ENCODE peak calls at places on chromosomes 13 and 19, in eight cellular contexts. S is endodermal cell; M is stomach; U is pancreas; E is A549; I is gastrocnemius medialis; X is CD8-positive, alpha-beta T cell; W is HCT116. Q is an unnamed sample.

GRCh38 chr13:21149568-21149967 is 26.8 kb downstream of the SKA3 start:
- DNase-seq in I (no peak), W (no peak), S (no peak), X (no peak), M (no peak), E (no peak), U (no peak), Q (no peak)

GRCh38 chr19:16039081-16039480 is 37.2 kb upstream of the TPM4 start:
- DNase-seq in U (no peak), E (no peak), X (no peak), M (no peak), W (no peak), S (no peak), I (no peak), Q (no peak)

GRCh38 chr19:14363203-14364097 is 17.8 kb upstream of the ADGRE5 start:
- DNase-seq in M (peak; percentile 50), S (peak; percentile 93), U (no peak), X (peak; percentile 58), E (peak; percentile 52), I (peak; percentile 31), W (peak; percentile 77), Q (no peak)

GRCh38 chr19:46753420-46754155 is 7.3 kb upstream of the STRN4 start:
- DNase-seq in I (no peak), U (peak; percentile 67), X (peak; percentile 72), M (peak; percentile 75), S (peak; percentile 93), W (no peak), E (peak; percentile 79), Q (no peak)

GRCh38 chr13:105799155-105799554 is 736.3 kb downstream of the EFNB2 start:
- DNase-seq in W (no peak), X (no peak), S (no peak), M (no peak), E (no peak), I (no peak), U (no peak), Q (no peak)

GRCh38 chr19:10773969-10774368 is 56.1 kb downstream of the DNM2 start:
- DNase-seq in E (no peak), X (no peak), U (no peak), I (no peak), W (no peak), M (no peak), S (no peak), Q (no peak)

GRCh38 chr19:15633122-15633521 is 7.6 kb upstream of the CYP4F3 start:
- DNase-seq in S (no peak), E (no peak), W (no peak), I (no peak), X (no peak), U (no peak), M (no peak), Q (no peak)

GRCh38 chr13:74571811-74572210 is 437.6 kb upstream of the KLF12 start:
- DNase-seq in S (no peak), X (no peak), I (no peak), W (no peak), E (no peak), U (no peak), M (no peak), Q (no peak)

GRCh38 chr13:29901714-29902631 is 51.6 kb upstream of the UBL3 start:
- DNase-seq in X (peak; percentile 34), S (no peak), W (no peak), E (no peak), I (peak; percentile 21), U (no peak), M (no peak), Q (no peak)

GRCh38 chr19:22606212-22606553 is 27.9 kb upstream of the ZNF492 start:
- DNase-seq in X (no peak), I (no peak), M (no peak), E (no peak), S (no peak), W (no peak), U (no peak), Q (no peak)

GRCh38 chr19:11111771-11112144 is 22.5 kb downstream of the LDLR start:
- DNase-seq in I (no peak), X (no peak), W (no peak), S (no peak), E (no peak), U (no peak), M (no peak), Q (no peak)

GRCh38 chr13:56039992-56040391 is 1100.7 kb upstream of the PRR20A start:
- DNase-seq in U (no peak), W (no peak), S (peak; percentile 40), M (no peak), X (no peak), E (no peak), I (no peak), Q (no peak)

GRCh38 chr19:14361824-14362223 is 19.4 kb upstream of the ADGRE5 start:
- DNase-seq in W (no peak), M (no peak), U (no peak), S (peak; percentile 84), E (no peak), I (no peak), X (peak; percentile 43), Q (no peak)

GRCh38 chr19:48290341-48290922 is 20.6 kb downstream of the ZNF114 start:
- DNase-seq in W (no peak), I (no peak), U (peak; percentile 20), M (no peak), X (no peak), E (peak; percentile 70), S (peak; percentile 97), Q (no peak)

GRCh38 chr13:37747071-37747612 is 122.4 kb downstream of the TRPC4 start:
- DNase-seq in S (no peak), U (no peak), W (no peak), I (no peak), M (no peak), E (no peak), X (no peak), Q (no peak)

GRCh38 chr13:39588384-39588783 is 14.6 kb downstream of the LHFPL6 start:
- DNase-seq in X (no peak), W (no peak), M (no peak), I (no peak), S (no peak), U (no peak), E (no peak), Q (no peak)

GRCh38 chr13:35729926-35730627 is 253.6 kb upstream of the MAB21L1 start:
- DNase-seq in X (no peak), U (no peak), M (no peak), W (no peak), I (peak; percentile 63), E (no peak), S (no peak), Q (no peak)

GRCh38 chr13:26476744-26477129 is 80.7 kb upstream of the WASF3 start:
- DNase-seq in I (no peak), S (no peak), W (no peak), U (no peak), E (no peak), M (no peak), X (no peak), Q (no peak)

GRCh38 chr13:21734961-21735360 is 64.1 kb downstream of the FGF9 start:
- DNase-seq in X (no peak), S (no peak), M (no peak), E (no peak), I (no peak), U (no peak), W (no peak), Q (no peak)

GRCh38 chr13:110664074-110664473 is 41.8 kb downstream of the CARS2 start:
- DNase-seq in U (no peak), E (no peak), M (no peak), X (no peak), I (no peak), W (no peak), S (no peak), Q (no peak)
- H3K27ac ChIP-seq in U (no peak overlapping the region), E (no peak overlapping the region), M (no peak overlapping the region), X (no peak overlapping the region), I (no peak overlapping the region), W (no peak overlapping the region), S (no peak overlapping the region), Q (no peak overlapping the region)

GRCh38 chr19:40282920-40283319 is 2.2 kb downstream of the AKT2 start:
- DNase-seq in I (peak; percentile 15), E (no peak), U (no peak), X (no peak), W (no peak), S (no peak), M (no peak), Q (no peak)
- H3K27ac ChIP-seq in I (peak overlapping the region; percentile 94), E (no peak overlapping the region), U (peak overlapping the region; percentile 91), X (no peak overlapping the region), W (no peak overlapping the region), S (no peak overlapping the region), M (no peak overlapping the region), Q (no peak overlapping the region)

GRCh38 chr19:44747739-44748425 is 626 bp upstream of the BCL3 start:
- DNase-seq in W (no peak), X (peak; percentile 42), S (peak; percentile 80), U (peak; percentile 72), I (peak; percentile 73), M (peak; percentile 69), E (peak; percentile 76), Q (no peak)

GRCh38 chr19:44746616-44746945 is 1.9 kb upstream of the BCL3 start:
- DNase-seq in W (no peak), M (no peak), U (no peak), S (no peak), E (no peak), X (no peak), I (no peak), Q (no peak)

GRCh38 chr19:44745386-44745831 is 3.1 kb upstream of the BCL3 start:
- DNase-seq in U (no peak), M (peak; percentile 57), W (peak; percentile 26), S (peak; percentile 69), E (peak; percentile 80), I (peak; percentile 71), X (no peak), Q (no peak)

GRCh38 chr19:44746946-44747738 is 1.4 kb upstream of the BCL3 start:
- DNase-seq in I (peak; percentile 97), W (peak; percentile 81), E (peak; percentile 92), U (peak; percentile 92), S (peak; percentile 93), M (peak; percentile 93), X (peak; percentile 93), Q (no peak)

DNA sequence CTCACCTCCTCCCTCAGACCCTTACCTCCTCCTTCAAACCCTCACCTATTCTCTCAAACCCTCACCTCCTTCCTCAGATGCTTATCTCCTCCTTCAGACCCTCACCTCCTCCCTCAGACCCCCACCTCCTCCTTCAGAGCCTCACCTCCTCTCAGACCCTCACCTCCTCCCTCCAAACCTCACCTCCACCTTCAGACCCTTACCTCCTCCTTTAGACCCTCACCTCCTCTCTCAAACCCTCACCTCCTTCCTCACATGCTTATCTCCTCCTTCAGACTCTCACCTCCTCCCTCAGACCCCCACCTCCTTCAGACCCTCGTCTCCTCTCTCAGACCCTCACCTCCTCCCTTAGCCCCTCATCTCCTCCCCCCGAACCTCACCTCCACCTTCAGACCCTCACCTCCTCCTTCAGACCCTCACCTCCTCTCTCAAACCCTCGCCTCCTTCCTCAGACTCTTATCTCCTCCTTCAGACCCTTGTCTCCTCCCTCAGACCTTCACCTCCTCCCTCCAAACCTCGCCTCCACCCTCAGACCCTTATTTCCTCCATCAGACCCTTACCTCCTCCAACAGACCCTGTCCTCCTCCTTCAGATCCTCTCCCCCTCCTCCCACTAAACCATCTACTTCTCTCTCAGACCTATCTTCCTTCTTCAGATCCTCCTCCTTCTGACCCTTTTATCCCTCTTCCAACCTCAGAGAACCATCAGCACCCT is 2.5 kb upstream of the BCL3 start:
- DNase-seq in X (no peak), S (no peak), M (no peak), E (no peak), I (no peak), W (no peak), U (no peak), Q (no peak)
- H3K27ac ChIP-seq in X (no peak overlapping the region), S (no peak overlapping the region), M (peak overlapping the region; percentile 99), E (peak overlapping the region; percentile 99), I (peak overlapping the region; percentile 96), W (peak overlapping the region; percentile 98), U (no peak overlapping the region), Q (no peak overlapping the region)

GRCh38 chr13:113852536-113853517 is 11.0 kb downstream of the GAS6 start:
- DNase-seq in S (peak; percentile 39), I (no peak), U (no peak), E (no peak), W (no peak), X (no peak), M (no peak), Q (no peak)
- H3K27ac ChIP-seq in S (no peak overlapping the region), I (peak overlapping the region; percentile 79), U (no peak overlapping the region), E (no peak overlapping the region), W (no peak overlapping the region), X (no peak overlapping the region), M (peak overlapping the region; percentile 40), Q (no peak overlapping the region)

Q was measured in caudate nucleus.